ENCODE peak calls at places on chromosomes 16 and 17, in five cellular contexts. X, V, E, S and F are unnamed samples. For H3K4me1 and H3F3A, the result is how much of the 10 kb centered on the place peaks cover.

GRCh38 chr17:72691017-72691416 is 401.5 kb downstream of the SLC39A11 start:
- DNase-seq in X (no peak), V (no peak), E (no peak), S (peak), F (peak)

GRCh38 chr16:177394-177822 is 928 bp downstream of the HBA1 start:
- DNase-seq in X (peak), V (no peak), E (no peak), S (peak), F (no peak)

GRCh38 chr17:43444223-43445008 is 39.4 kb upstream of the DHX8 start:
- DNase-seq in X (no peak), V (no peak), E (no peak), S (no peak), F (no peak)

GRCh38 chr17:58329035-58329807 is 626 bp upstream of the TSPOAP1 start:
- DNase-seq in X (peak), V (peak), E (peak), S (no peak), F (no peak)

GRCh38 chr17:78124836-78125137 is 3.8 kb downstream of the TMC6 start:
- DNase-seq in X (no peak), V (no peak), E (no peak), S (no peak), F (no peak)

GRCh38 chr17:47204722-47205418 is 4.3 kb upstream of the MYL4 start:
- DNase-seq in X (no peak), V (peak), E (no peak), S (peak), F (peak)

GRCh38 chr17:57987582-57988300 is at the start of gene VEZF1:
- DNase-seq in X (peak), V (peak), E (peak), S (peak), F (peak)

GRCh38 chr16:75351183-75351582 is 82.1 kb downstream of the CFDP1 start:
- DNase-seq in X (peak), V (no peak), E (no peak), S (peak), F (peak)

GRCh38 chr17:43003542-43004172 is 2.9 kb upstream of the IFI35 start:
- DNase-seq in X (no peak), V (no peak), E (peak), S (peak), F (peak)

GRCh38 chr16:87963400-87963799 is 12.2 kb downstream of the BANP start:
- DNase-seq in X (no peak), V (no peak), E (no peak), S (peak), F (peak)

GRCh38 chr17:13420294-13421277 is 181.1 kb downstream of the HS3ST3A1 start:
- DNase-seq in X (no peak), V (no peak), E (no peak), S (peak), F (peak)

GRCh38 chr17:73720187-73720834 is 76.1 kb upstream of the SDK2 start:
- DNase-seq in X (no peak), V (no peak), E (no peak), S (no peak), F (no peak)

GRCh38 chr17:76827736-76828135 is 40.5 kb upstream of the MGAT5B start:
- DNase-seq in X (no peak), V (no peak), E (no peak), S (no peak), F (no peak)

DNA sequence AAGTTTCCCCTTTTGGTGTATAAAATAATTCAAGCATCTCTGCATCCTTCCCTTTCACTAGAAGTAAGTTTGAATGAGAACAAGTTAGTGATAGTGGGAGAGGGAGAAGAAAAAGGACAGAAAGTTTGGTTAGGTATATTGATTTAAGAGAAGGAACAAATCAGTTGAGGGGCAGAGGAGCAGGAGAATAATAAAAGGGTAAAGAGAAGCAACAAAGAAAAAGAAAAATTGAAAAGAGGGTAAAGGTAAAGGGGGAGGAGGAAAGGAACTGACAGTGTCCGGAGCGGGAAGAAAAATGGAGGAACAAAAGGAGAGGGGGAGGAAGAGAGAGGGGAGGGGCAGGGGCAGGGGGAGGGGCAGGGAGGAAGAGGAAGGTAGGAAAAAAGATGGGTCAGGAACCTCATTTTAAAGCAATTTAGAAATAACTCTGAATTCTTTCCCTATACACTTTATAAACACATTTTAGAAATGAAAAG is 6.3 kb upstream of the IGF2BP1 start:
- DNase-seq in X (no peak), V (no peak), E (peak), S (no peak), F (no peak)
- H3K4me1 ChIP-seq in X (under half), V (under half), E (under half), S (under half), F (under half)

GRCh38 chr17:64411999-64412771 is 21.5 kb upstream of the PECAM1 start:
- DNase-seq in X (no peak), V (no peak), E (peak), S (peak), F (no peak)
- H3F3A ChIP-seq in X (under half), V (under half), E (under half), S (under half), F (under half)

DNA sequence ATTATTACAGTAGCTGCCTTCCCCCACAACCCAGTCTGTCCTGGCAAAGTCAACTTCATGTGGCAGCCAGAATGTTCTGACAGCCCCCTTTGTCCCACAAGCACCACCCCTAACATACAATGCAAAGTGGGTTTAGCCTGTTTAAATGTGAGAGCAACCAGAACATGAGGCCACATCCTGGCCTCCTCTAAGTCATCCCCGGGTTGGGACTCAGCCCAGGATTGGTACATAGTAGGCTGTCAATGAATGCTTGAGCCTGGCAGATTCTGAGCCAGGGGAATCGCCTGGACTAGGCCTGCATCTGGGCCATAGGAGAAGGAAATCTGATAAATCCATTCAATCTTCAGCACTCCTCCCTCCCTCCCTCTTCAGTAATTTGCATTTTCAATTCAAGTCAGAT is 4.3 kb upstream of the ITGA3 start:
- DNase-seq in X (no peak), V (no peak), E (no peak), S (peak), F (peak)
- H3K4me1 ChIP-seq in X (half or more), V (under half), E (under half), S (half or more), F (half or more)

DNA sequence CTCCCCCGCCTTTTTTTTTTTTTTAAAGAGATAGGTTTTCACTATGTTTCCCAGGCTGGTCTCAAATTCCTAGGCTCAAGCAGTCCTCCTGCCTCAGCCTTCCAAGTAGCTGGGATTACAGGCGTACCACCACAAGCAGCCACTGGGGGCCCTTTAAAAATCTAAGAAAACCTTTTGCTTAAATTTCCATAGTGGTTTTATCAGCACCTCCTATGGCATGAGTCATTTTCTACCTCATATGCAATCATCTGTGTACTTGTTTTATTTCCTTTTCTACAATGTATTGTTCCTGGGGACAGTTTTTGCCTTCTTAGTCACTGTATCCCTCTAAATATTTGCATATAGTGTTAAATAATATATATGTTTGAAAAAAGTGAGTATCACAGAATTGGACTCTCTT is 29.2 kb downstream of the GNA13 start:
- DNase-seq in X (peak), V (no peak), E (peak), S (peak), F (peak)
- H3F3A ChIP-seq in X (under half), V (under half), E (under half), S (under half), F (under half)